ENCODE peak calls at places on chromosomes 5 and 9, in five cellular contexts. H, Q, A, P and L are unnamed samples.

GRCh38 chr5:80874162-80874561 is 86.0 kb upstream of the RASGRF2 start:
- DNase-seq in H (no peak), Q (no peak), A (no peak), P (no peak), L (no peak)

GRCh38 chr5:150780816-150781221 is 2.3 kb downstream of the SMIM3 start:
- DNase-seq in H (peak; percentile 92), Q (no peak), A (no peak), P (peak; percentile 81), L (no peak)

GRCh38 chr5:169946743-169947142 is 33.6 kb downstream of the INSYN2B start:
- DNase-seq in H (no peak), Q (no peak), A (no peak), P (no peak), L (no peak)

GRCh38 chr5:112854651-112855050 is 6.4 kb upstream of the SRP19 start:
- DNase-seq in H (peak; percentile 11), Q (no peak), A (no peak), P (no peak), L (no peak)

GRCh38 chr9:6968271-6968670 is 210.5 kb downstream of the KDM4C start:
- DNase-seq in H (peak; percentile 28), Q (no peak), A (no peak), P (no peak), L (peak; percentile 8)

GRCh38 chr9:3525088-3525835 is 539 bp downstream of the RFX3 start:
- DNase-seq in H (peak; percentile 34), Q (no peak), A (peak; percentile 43), P (peak; percentile 22), L (no peak)

GRCh38 chr5:14745188-14745563 is 80.7 kb downstream of the OTULIN start:
- DNase-seq in H (no peak), Q (no peak), A (no peak), P (no peak), L (no peak)

GRCh38 chr9:88056876-88057275 is 81.4 kb downstream of the SPATA31C2 start:
- DNase-seq in H (peak; percentile 28), Q (no peak), A (no peak), P (peak; percentile 77), L (no peak)

GRCh38 chr5:52657231-52657645 is 130.5 kb upstream of the ITGA1 start:
- DNase-seq in H (peak; percentile 57), Q (no peak), A (no peak), P (peak; percentile 44), L (peak; percentile 24)

GRCh38 chr9:37333288-37333687 is 89.2 kb upstream of the GRHPR start:
- DNase-seq in H (no peak), Q (no peak), A (no peak), P (no peak), L (no peak)

GRCh38 chr5:150608991-150609390 is 31.5 kb upstream of the SYNPO start:
- DNase-seq in H (no peak), Q (no peak), A (no peak), P (no peak), L (no peak)

GRCh38 chr9:72650206-72650605 is 128.8 kb downstream of the TMC1 start:
- DNase-seq in H (no peak), Q (no peak), A (no peak), P (no peak), L (no peak)

GRCh38 chr9:8736805-8737204 is 937.2 kb upstream of the DMAC1 start:
- DNase-seq in H (no peak), Q (no peak), A (no peak), P (no peak), L (no peak)

GRCh38 chr5:43729846-43730478 is 127.0 kb downstream of the NNT start:
- DNase-seq in H (peak; percentile 46), Q (no peak), A (no peak), P (peak; percentile 30), L (peak; percentile 37)

GRCh38 chr9:133490201-133490681 is 11.3 kb upstream of the SLC2A6 start:
- DNase-seq in H (no peak), Q (no peak), A (no peak), P (no peak), L (no peak)

GRCh38 chr9:22682536-22683392 is 236.1 kb downstream of the DMRTA1 start:
- DNase-seq in H (peak; percentile 14), Q (no peak), A (no peak), P (peak; percentile 67), L (no peak)

GRCh38 chr5:148412124-148412523 is 28.4 kb downstream of the FBXO38 start:
- DNase-seq in H (no peak), Q (no peak), A (no peak), P (no peak), L (no peak)

GRCh38 chr9:33447404-33448158 is at the start of gene AQP3:
- DNase-seq in H (peak; percentile 70), Q (peak; percentile 67), A (peak; percentile 69), P (peak; percentile 38), L (peak; percentile 12)

GRCh38 chr9:131661954-131662621 is 77.8 kb downstream of the RAPGEF1 start:
- DNase-seq in H (no peak), Q (peak; percentile 55), A (no peak), P (no peak), L (no peak)

GRCh38 chr9:116287721-116288120 is 134.1 kb downstream of the PAPPA start:
- DNase-seq in H (peak; percentile 60), Q (no peak), A (no peak), P (peak; percentile 59), L (no peak)

GRCh38 chr9:71589612-71590011 is 178.7 kb downstream of the CEMIP2 start:
- DNase-seq in H (no peak), Q (no peak), A (no peak), P (no peak), L (no peak)

GRCh38 chr5:35815089-35815936 is 41.4 kb upstream of the IL7R start:
- DNase-seq in H (no peak), Q (no peak), A (peak; percentile 40), P (peak; percentile 49), L (no peak)

GRCh38 chr9:106828965-106829364 is 34.0 kb upstream of the ZNF462 start:
- DNase-seq in H (no peak), Q (no peak), A (no peak), P (no peak), L (no peak)

GRCh38 chr9:112378441-112379176 is 1.3 kb upstream of the HSDL2 start:
- DNase-seq in H (peak; percentile 22), Q (no peak), A (no peak), P (peak; percentile 15), L (no peak)

GRCh38 chr9:113274474-113275146 is 762 bp downstream of the CDC26 start:
- DNase-seq in H (peak; percentile 74), Q (peak; percentile 15), A (peak; percentile 60), P (peak; percentile 69), L (peak; percentile 46)

GRCh38 chr5:126868961-126869451 is 92.1 kb downstream of the LMNB1 start:
- DNase-seq in H (peak; percentile 80), Q (no peak), A (peak; percentile 19), P (peak; percentile 42), L (no peak)

GRCh38 chr5:66828551-66829421 is 232.6 kb downstream of the MAST4 start:
- DNase-seq in H (peak; percentile 83), Q (peak; percentile 37), A (peak; percentile 65), P (peak; percentile 20), L (peak; percentile 45)

GRCh38 chr5:34555699-34556513 is 100.2 kb upstream of the RAI14 start:
- DNase-seq in H (no peak), Q (no peak), A (no peak), P (no peak), L (no peak)

GRCh38 chr5:163350083-163350482 is 87.3 kb upstream of the CCNG1 start:
- DNase-seq in H (peak; percentile 7), Q (no peak), A (no peak), P (no peak), L (peak; percentile 17)

GRCh38 chr5:149915392-149916260 is 29.0 kb downstream of the PDE6A start:
- DNase-seq in H (no peak), Q (no peak), A (no peak), P (peak; percentile 61), L (no peak)

GRCh38 chr9:2158111-2158610 is 143.0 kb downstream of the SMARCA2 start:
- DNase-seq in H (peak; percentile 76), Q (peak; percentile 24), A (peak; percentile 26), P (peak; percentile 71), L (peak; percentile 65)

GRCh38 chr9:97900738-97901565 is 21.3 kb downstream of the TRMO start:
- DNase-seq in H (peak; percentile 67), Q (no peak), A (peak; percentile 23), P (peak; percentile 63), L (no peak)